ENCODE peak calls at places on chromosomes 12 and 14, in seven cellular contexts. B is AML-193; G is ACHN; S is Caco-2; N is fibroblast of pulmonary artery; X is stimulated activated effector memory CD8-positive, alpha-beta T cell treated with anti-CD3 and anti-CD28 coated beads, Interleukin-12 subunit alpha, Interleukin-12 subunit beta, amount 100 ng/mL, for 72 hours; M is iris pigment epithelial cell. A is an unnamed sample.

GRCh38 chr12:1911598-1912575 is 6.6 kb downstream of the CACNA2D4 start:
- DNase-seq in B (no peak), G (no peak), S (peak), N (no peak), X (peak), M (no peak), A (no peak)

GRCh38 chr12:116153983-116154382 is 123.5 kb downstream of the MED13L start:
- DNase-seq in B (no peak), G (no peak), S (no peak), N (no peak), X (no peak), M (no peak), A (no peak)

GRCh38 chr12:121560392-121561021 is 20.3 kb downstream of the KDM2B start:
- DNase-seq in B (no peak), G (no peak), S (no peak), N (no peak), X (no peak), M (no peak), A (no peak)

GRCh38 chr14:67393689-67394088 is 18.3 kb downstream of the PLEK2 start:
- DNase-seq in B (no peak), G (no peak), S (no peak), N (no peak), X (peak), M (no peak), A (no peak)

GRCh38 chr12:104498211-104498801 is 41.6 kb downstream of the CHST11 start:
- DNase-seq in B (no peak), G (no peak), S (no peak), N (no peak), X (no peak), M (peak), A (no peak)

GRCh38 chr14:101122855-101123129 is 219.3 kb upstream of the RTL1 start:
- DNase-seq in B (no peak), G (no peak), S (no peak), N (no peak), X (peak), M (no peak), A (no peak)

GRCh38 chr14:53295985-53296582 is 143.0 kb upstream of the DDHD1 start:
- DNase-seq in B (peak), G (peak), S (no peak), N (peak), X (no peak), M (peak), A (no peak)

GRCh38 chr14:69636051-69636639 is 24.7 kb downstream of the SUSD6 start:
- DNase-seq in B (no peak), G (no peak), S (no peak), N (no peak), X (peak), M (no peak), A (no peak)

GRCh38 chr12:81949721-81950120 is 190.6 kb upstream of the PPFIA2 start:
- DNase-seq in B (peak), G (no peak), S (no peak), N (no peak), X (no peak), M (no peak), A (no peak)

GRCh38 chr14:71658261-71658860 is 273.9 kb upstream of the RGS6 start:
- DNase-seq in B (no peak), G (no peak), S (no peak), N (no peak), X (no peak), M (peak), A (no peak)

GRCh38 chr14:96253140-96253539 is 2.9 kb upstream of the BDKRB1 start:
- DNase-seq in B (no peak), G (peak), S (peak), N (peak), X (no peak), M (peak), A (no peak)

GRCh38 chr12:20369164-20370000 is 1.0 kb downstream of the PDE3A start:
- DNase-seq in B (no peak), G (peak), S (peak), N (peak), X (no peak), M (peak), A (peak)

GRCh38 chr12:14365294-14366210 is at the start of gene ATF7IP:
- DNase-seq in B (peak), G (peak), S (peak), N (peak), X (peak), M (peak), A (peak)

GRCh38 chr12:16218934-16219718 is 58.4 kb downstream of the SLC15A5 start:
- DNase-seq in B (no peak), G (no peak), S (no peak), N (no peak), X (no peak), M (no peak), A (no peak)

GRCh38 chr14:27739657-27740156 is 1026.9 kb upstream of the FOXG1 start:
- DNase-seq in B (no peak), G (no peak), S (no peak), N (no peak), X (no peak), M (no peak), A (no peak)

GRCh38 chr12:24742378-24742777 is 206.5 kb downstream of the BCAT1 start:
- DNase-seq in B (no peak), G (no peak), S (no peak), N (no peak), X (peak), M (no peak), A (peak)

A was measured in left ventricle myocardium inferior.